ENCODE peak calls at places on chromosomes 3 and 15, in four cellular contexts. G is OCI-LY7, V is astrocyte, W is epithelial cell of esophagus. H is an unnamed sample.

GRCh38 chr15:46654993-46655392 is 1020.2 kb downstream of the SQOR start:
- DNase-seq in G (no peak), V (no peak), W (no peak), H (no peak)

GRCh38 chr3:183008799-183009198 is 28.5 kb upstream of the DCUN1D1 start:
- DNase-seq in G (no peak), V (peak), W (no peak), H (no peak)

GRCh38 chr3:98772022-98772421 is 8.9 kb downstream of the ST3GAL6 start:
- DNase-seq in G (no peak), V (no peak), W (no peak), H (no peak)

GRCh38 chr3:183554377-183554776 is 1.1 kb downstream of the KLHL6 start:
- DNase-seq in G (peak), V (no peak), W (peak), H (no peak)

GRCh38 chr3:192570757-192571156 is 156.6 kb downstream of the FGF12 start:
- DNase-seq in G (no peak), V (peak), W (no peak), H (no peak)

GRCh38 chr3:14507757-14508504 is 32.2 kb downstream of the GRIP2 start:
- DNase-seq in G (no peak), V (no peak), W (no peak), H (no peak)

GRCh38 chr15:79475312-79475711 is 43.2 kb downstream of the MINAR1 start:
- DNase-seq in G (no peak), V (peak), W (peak), H (no peak)

GRCh38 chr3:89946863-89947262 is 839.4 kb downstream of the EPHA3 start:
- DNase-seq in G (no peak), V (no peak), W (peak), H (no peak)

GRCh38 chr3:105377716-105378115 is 11.0 kb downstream of the ALCAM start:
- DNase-seq in G (no peak), V (no peak), W (no peak), H (no peak)

GRCh38 chr3:67415504-67415903 is 238.9 kb downstream of the SUCLG2 start:
- DNase-seq in G (no peak), V (peak), W (no peak), H (no peak)

GRCh38 chr15:38530113-38530512 is 34.5 kb downstream of the RASGRP1 start:
- DNase-seq in G (no peak), V (no peak), W (no peak), H (no peak)

GRCh38 chr15:77541421-77542181 is 91.1 kb downstream of the LINGO1 start:
- DNase-seq in G (no peak), V (no peak), W (no peak), H (no peak)

GRCh38 chr15:77543159-77543882 is 89.4 kb downstream of the LINGO1 start:
- DNase-seq in G (peak), V (peak), W (peak), H (peak)

GRCh38 chr15:77540346-77541060 is 92.2 kb downstream of the LINGO1 start:
- DNase-seq in G (no peak), V (no peak), W (no peak), H (no peak)

GRCh38 chr15:77544162-77544561 is 88.5 kb downstream of the LINGO1 start:
- DNase-seq in G (no peak), V (no peak), W (no peak), H (no peak)

DNA sequence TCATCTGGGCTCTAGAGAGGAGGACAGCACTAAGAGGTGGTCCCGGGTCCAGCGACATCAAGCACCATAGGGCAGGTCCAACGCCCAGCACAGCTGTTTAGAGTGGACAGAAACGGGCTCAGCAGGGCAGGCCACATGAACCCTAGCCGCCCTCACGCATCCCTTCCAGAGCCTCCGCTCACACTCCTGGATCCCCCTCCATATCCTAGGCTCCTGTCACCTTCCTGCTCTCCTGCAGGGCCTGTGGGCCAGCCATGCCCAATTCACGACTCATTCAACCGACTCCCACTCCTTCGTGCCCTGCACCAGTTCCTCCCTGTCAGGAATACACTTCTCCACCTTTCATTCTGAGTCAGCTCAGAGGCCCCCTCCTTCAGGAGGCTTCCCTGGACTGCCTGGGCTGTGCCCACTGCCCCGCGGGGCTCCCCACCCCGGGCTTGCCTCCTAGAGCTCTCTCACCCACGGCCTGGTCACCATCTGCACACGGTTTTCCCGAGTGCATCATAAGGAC is 90.2 kb downstream of the LINGO1 start:
- DNase-seq in G (no peak), V (peak), W (peak), H (no peak)
- H3K4me3 ChIP-seq in G (peak), V (no peak), W (peak), H (peak)

DNA sequence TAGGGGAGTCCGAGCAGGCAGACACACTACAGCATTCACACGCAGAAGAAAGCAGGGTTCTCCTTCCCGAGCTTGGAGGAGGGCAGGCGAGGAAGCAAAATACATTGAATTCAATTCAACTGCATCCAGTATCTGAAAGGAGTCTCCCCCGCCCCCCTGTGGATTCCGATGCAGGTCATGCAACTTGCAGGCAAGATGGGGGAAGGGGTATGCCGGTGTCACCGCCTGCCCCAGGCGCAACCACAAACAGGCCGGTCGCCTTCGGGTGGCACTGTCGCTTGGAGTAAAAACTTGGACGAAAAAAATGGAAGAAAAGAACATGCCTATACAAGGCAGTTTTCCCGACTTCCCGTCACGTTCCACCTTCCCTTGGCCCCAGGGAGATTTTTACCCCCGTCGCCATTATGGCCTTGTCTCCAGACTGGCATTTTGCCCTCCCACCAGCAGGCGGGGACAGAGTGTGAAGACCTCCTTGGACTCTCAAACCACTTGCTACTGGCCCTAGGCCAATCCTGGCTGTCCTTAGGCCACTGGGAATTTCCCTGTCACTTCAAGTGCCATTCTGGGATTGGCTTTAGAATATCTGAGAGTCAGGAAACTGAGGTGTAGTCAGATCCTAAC is 1.6 kb upstream of the NTRK3 start:
- DNase-seq in G (peak), V (no peak), W (no peak), H (no peak)
- H3K4me3 ChIP-seq in G (peak), V (peak), W (no peak), H (no peak)

DNA sequence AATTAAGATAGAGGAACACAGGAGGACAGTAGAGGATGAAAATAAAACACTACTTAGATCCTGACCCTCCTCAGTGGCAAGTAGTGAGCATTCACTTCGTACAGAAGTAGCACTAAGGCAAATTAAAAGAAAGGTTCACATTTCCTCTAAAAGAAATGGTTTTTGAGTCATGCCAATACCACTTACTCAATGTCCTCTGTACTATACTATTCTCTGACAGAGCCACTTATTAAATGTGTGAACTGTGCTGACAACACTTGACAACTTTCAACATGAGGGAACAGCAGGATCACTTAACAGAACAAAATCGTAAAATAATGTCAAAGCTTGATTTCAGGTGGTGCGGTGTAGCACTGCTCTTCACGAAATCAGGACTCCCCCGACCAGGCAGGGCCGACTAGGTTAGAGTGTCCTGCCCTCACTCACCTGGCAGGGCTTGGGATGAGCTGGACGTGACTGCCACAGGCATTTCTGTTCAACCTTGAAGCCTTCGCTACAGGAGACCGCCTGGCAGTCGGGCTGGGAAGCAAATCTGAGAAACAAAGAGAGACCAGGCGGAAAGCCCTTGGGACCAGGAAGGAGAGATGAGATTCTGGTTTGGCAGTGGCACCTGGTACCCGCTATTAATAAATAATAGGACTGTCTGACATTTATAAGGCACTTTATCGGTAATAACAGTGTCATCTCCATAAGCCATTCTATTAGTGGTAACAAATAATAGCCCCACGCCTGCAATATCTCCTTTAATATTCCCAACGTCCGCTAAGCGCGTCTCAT is 602 bp upstream of the SLC27A2 start:
- DNase-seq in G (no peak), V (no peak), W (no peak), H (no peak)
- H3K4me3 ChIP-seq in G (no peak), V (peak), W (peak), H (no peak)

GRCh38 chr15:84949043-84949442 is 32.6 kb upstream of the PDE8A start:
- DNase-seq in G (no peak), V (peak), W (no peak), H (no peak)

GRCh38 chr15:84946772-84947489 is 34.7 kb upstream of the PDE8A start:
- DNase-seq in G (no peak), V (no peak), W (no peak), H (no peak)

GRCh38 chr15:84950570-84951111 is 31.0 kb upstream of the PDE8A start:
- DNase-seq in G (no peak), V (no peak), W (no peak), H (no peak)

GRCh38 chr15:84949845-84950569 is 31.6 kb upstream of the PDE8A start:
- DNase-seq in G (no peak), V (no peak), W (no peak), H (no peak)

GRCh38 chr15:84947947-84948830 is 33.5 kb upstream of the PDE8A start:
- DNase-seq in G (no peak), V (peak), W (peak), H (no peak)
- H3K4me3 ChIP-seq in G (no peak), V (no peak), W (no peak), H (no peak)

GRCh38 chr15:58551084-58551763 is 119.4 kb downstream of the LIPC start:
- DNase-seq in G (peak), V (no peak), W (no peak), H (peak)

GRCh38 chr15:58552505-58553364 is 120.9 kb downstream of the LIPC start:
- DNase-seq in G (no peak), V (peak), W (no peak), H (no peak)

GRCh38 chr15:58549780-58550064 is 117.9 kb downstream of the LIPC start:
- DNase-seq in G (no peak), V (no peak), W (no peak), H (no peak)

GRCh38 chr15:58553365-58553918 is 121.7 kb downstream of the LIPC start:
- DNase-seq in G (no peak), V (no peak), W (no peak), H (peak)

DNA sequence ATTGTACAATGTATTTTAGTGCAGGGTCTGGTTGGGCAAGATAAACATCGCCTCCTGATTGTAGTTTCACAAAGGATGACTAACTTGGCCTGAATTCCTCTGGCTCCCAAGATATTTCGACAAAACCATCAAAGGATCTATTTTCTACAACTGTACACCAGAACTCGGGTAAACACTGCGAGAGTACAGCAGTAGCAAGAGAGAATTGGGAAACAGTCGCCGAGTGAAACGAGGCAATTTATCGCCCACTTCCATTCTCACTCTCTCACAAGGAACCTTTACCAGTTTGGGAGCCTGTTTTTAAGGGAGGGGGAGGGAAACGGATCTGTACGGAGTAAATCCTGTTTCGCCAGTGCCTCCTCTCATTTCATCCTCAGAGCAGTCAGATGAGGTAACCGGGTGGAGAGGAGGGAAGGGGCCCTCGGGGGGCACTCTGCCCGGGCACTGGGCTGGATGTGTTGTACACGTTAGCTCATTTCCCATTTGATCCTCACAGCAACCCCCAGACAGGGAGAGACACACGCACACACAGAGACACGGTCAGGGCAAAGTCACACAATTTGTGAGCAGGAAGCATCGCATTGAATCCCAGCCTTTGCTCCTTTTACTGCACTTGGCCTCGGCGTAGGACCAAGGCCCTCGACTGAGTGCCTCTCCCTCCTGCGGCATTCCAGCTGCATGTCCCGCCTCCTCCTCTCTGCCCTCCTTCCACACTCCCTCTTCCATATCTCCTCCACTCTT is 120.1 kb downstream of the LIPC start:
- DNase-seq in G (no peak), V (peak), W (peak), H (no peak)
- H3K4me3 ChIP-seq in G (no peak), V (peak), W (no peak), H (peak)

GRCh38 chr15:41493205-41493901 is at the start of gene ITPKA:
- DNase-seq in G (peak), V (peak), W (peak), H (peak)

GRCh38 chr15:41494190-41494921 is 682 bp downstream of the ITPKA start:
- DNase-seq in G (peak), V (no peak), W (no peak), H (no peak)

GRCh38 chr15:41493902-41494189 is 172 bp downstream of the ITPKA start:
- DNase-seq in G (no peak), V (no peak), W (no peak), H (no peak)

GRCh38 chr15:41495736-41496599 is 2.3 kb downstream of the ITPKA start:
- DNase-seq in G (no peak), V (no peak), W (no peak), H (no peak)

DNA sequence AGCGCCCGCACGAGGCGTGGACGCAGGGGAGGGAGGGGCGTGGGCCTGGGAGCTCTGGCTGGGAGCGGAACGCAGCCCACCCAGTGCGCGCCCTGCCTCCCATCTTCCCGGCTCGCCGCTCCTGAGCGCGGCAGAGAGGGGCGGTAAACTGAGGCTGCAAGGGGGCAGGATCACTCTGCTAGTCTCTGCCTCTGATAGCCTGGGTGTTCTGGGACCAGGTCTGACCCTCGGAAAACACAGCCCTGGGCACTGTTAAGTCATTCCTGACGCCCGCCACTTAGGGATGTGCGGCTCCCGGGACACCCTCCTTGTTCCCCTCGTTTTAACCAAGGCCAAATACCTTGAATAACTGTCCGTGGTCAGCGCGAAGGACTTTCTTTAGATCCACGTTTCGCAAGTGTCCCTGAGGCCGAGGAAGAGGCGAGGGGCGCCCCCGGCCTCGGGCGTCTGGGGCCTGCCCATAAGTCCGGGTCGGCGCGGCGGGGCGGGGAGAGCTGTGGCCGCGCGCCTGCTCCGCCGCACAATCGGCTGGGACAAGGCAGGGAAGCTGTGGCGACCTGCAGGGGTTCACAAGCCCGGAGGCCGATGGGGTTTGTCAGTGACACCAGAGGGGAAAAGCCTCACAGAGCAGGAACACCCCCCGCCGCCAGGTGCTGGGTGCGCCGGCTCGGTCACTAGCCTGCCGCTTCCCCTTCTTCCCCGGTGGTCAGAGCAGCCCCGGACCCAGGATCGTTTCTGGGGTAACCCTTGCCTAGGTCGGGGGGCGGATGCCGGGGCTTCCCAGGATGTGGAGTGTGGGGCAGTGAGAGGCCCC is 1.5 kb downstream of the ITPKA start:
- DNase-seq in G (peak), V (no peak), W (no peak), H (no peak)
- H3K4me3 ChIP-seq in G (peak), V (no peak), W (no peak), H (no peak)

DNA sequence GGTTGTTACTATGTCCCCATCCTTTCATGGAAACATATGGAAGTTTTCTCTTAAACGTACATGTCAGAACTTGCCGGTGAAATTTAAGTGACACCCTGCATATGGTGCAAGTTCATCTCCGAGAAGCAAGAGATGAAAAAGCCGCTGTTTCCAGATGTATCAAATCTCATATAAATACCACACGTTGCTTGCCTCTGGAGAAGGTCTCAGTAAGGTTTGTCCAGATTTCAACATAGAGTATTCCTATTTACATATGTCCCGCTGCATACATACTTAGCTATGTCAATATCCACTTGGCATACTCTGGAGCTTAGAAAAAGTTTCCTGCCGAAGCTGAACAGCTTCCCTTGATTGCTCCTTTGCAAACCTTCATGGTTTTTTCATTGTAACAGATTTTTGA is 172.2 kb upstream of the ICE2 start:
- DNase-seq in G (no peak), V (no peak), W (no peak), H (no peak)
- H3K4me3 ChIP-seq in G (peak), V (no peak), W (no peak), H (no peak)

GRCh38 chr3:117444175-117444574 is 734.6 kb downstream of the TUSC7 start:
- DNase-seq in G (no peak), V (no peak), W (no peak), H (no peak)

GRCh38 chr3:117441851-117442250 is 732.3 kb downstream of the TUSC7 start:
- DNase-seq in G (no peak), V (no peak), W (no peak), H (no peak)

GRCh38 chr3:117443014-117443413 is 733.4 kb downstream of the TUSC7 start:
- DNase-seq in G (no peak), V (peak), W (peak), H (no peak)

DNA sequence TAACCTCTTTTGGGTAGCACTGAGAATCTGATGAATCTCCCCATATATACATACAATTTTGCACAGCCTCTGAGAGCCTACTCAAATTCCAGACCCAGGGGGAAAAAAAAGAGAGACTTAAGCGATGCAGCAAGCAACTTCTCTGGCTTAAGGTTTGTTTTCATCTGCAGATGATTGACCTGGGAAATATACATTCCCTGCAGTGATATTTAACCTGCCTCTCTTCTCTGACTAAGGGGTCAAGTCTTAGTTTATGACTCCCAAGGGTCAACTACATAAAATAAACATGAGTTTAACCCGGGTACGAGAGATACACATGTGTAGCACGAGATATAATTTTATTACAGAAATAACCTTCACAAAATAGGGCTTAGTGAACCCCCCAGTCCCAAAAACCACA is 737.8 kb downstream of the TUSC7 start:
- DNase-seq in G (no peak), V (no peak), W (no peak), H (no peak)
- H3K4me3 ChIP-seq in G (no peak), V (no peak), W (no peak), H (no peak)

GRCh38 chr3:123586966-123587365 is 2.1 kb upstream of the HACD2 start:
- DNase-seq in G (no peak), V (peak), W (peak), H (no peak)
- H3K4me3 ChIP-seq in G (peak), V (no peak), W (peak), H (no peak)

H was measured in Jurkat, Clone E6-1.